ENCODE peak calls at places on chromosomes 3 and 15, in four cellular contexts. I is Karpas-422, R is tibial nerve, Z is brain microvascular endothelial cell. J is an unnamed sample.

GRCh38 chr15:95086543-95087252 is 855.3 kb downstream of the MCTP2 start:
- DNase-seq in I (no peak), R (no peak), Z (peak; percentile 69), J (peak; percentile 64)

GRCh38 chr3:41522620-41523019 is 323.3 kb downstream of the CTNNB1 start:
- DNase-seq in I (no peak), R (no peak), Z (no peak), J (no peak)

GRCh38 chr15:31382693-31383005 is 56.0 kb downstream of the KLF13 start:
- DNase-seq in I (no peak), R (no peak), Z (no peak), J (no peak)

GRCh38 chr3:11755276-11755675 is 91.4 kb downstream of the TAMM41 start:
- DNase-seq in I (no peak), R (no peak), Z (no peak), J (no peak)

GRCh38 chr15:40960926-40961325 is 7.7 kb downstream of the CHAC1 start:
- DNase-seq in I (no peak), R (no peak), Z (no peak), J (no peak)

GRCh38 chr3:157117875-157118654 is 41.9 kb downstream of the CCNL1 start:
- DNase-seq in I (no peak), R (no peak), Z (no peak), J (no peak)

GRCh38 chr3:10495003-10495402 is 10.4 kb downstream of the ATP2B2 start:
- DNase-seq in I (no peak), R (no peak), Z (peak; percentile 36), J (peak; percentile 36)

GRCh38 chr3:32493437-32494414 is 8.9 kb downstream of the CMTM6 start:
- DNase-seq in I (no peak), R (no peak), Z (peak; percentile 24), J (no peak)

GRCh38 chr3:38829404-38829803 is 13.4 kb upstream of the SCN10A start:
- DNase-seq in I (peak; percentile 27), R (peak; percentile 8), Z (peak; percentile 88), J (peak; percentile 85)

DNA sequence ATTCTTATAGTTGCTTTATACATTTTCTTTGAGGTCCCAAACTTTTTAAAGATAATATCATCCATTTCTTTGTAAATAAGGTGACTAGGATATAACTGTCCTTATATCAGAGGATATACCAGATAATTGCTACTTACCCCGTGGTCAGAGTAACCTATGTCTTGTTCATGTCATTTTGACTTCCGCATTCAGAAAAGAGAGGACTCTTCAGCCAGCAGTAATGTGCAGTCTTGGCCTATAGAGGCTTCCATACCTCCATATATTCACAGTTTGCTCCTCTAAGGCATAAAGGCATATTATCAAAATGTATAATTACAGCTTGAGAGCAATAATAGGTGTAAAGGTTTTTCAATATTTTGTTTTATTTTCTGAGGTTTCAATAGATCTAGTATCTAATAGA is 38.5 kb downstream of the EPHA6 start:
- DNase-seq in I (no peak), R (no peak), Z (no peak), J (no peak)
- H3K4me3 ChIP-seq in I (no peak overlapping the region), R (no peak overlapping the region), Z (no peak overlapping the region), J (no peak overlapping the region)

GRCh38 chr15:57109005-57109404 is 190.6 kb downstream of the TCF12 start:
- DNase-seq in I (peak; percentile 91), R (no peak), Z (no peak), J (no peak)
- H3K4me3 ChIP-seq in I (peak overlapping the region; percentile 52), R (no peak overlapping the region), Z (no peak overlapping the region), J (no peak overlapping the region)

DNA sequence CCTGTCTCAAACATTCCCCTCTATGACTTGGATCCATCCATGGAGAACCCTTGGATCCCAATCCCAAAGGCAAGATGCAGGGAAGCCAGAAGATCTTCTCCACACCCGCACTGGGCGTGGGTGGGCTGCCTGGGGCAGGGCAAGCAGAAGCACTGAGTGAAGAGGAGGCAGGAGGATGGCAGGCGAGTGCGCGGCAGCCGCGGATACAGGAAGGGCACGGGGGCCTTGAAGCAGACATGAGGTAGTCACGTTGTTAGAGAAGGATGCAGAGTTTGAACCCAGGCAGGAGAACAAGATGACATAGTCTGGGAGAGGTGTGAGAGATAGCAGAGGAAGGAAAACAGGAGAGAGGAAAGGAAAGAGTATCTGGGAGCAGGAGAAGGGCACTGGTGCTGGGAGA is 5.1 kb upstream of the IGDCC3 start:
- DNase-seq in I (no peak), R (no peak), Z (no peak), J (no peak)
- H3K4me3 ChIP-seq in I (no peak overlapping the region), R (no peak overlapping the region), Z (no peak overlapping the region), J (no peak overlapping the region)

GRCh38 chr3:5006755-5007202 is 27.5 kb downstream of the BHLHE40 start:
- DNase-seq in I (no peak), R (no peak), Z (no peak), J (no peak)
- H3K4me3 ChIP-seq in I (no peak overlapping the region), R (no peak overlapping the region), Z (no peak overlapping the region), J (no peak overlapping the region)

GRCh38 chr3:159852821-159853505 is 135.7 kb upstream of the IL12A start:
- DNase-seq in I (peak; percentile 10), R (peak; percentile 25), Z (peak; percentile 55), J (peak; percentile 67)
- H3K4me3 ChIP-seq in I (no peak overlapping the region), R (no peak overlapping the region), Z (peak overlapping the region; percentile 27), J (no peak overlapping the region)